ENCODE peak calls at places on chromosomes 5 and 9, in six cellular contexts. One of them, this sample, is unnamed.

GRCh38 chr5:44178414-44178813 is 210.8 kb downstream of the FGF10 start:
- DNase-seq in heart right ventricle: no peak
- DNase-seq in psoas muscle: no peak
- DNase-seq in aorta: no peak
- DNase-seq in RWPE1: no peak
- DNase-seq in tibial artery: no peak
- DNase-seq in this sample: no peak

GRCh38 chr5:77948476-77948875 is 172.3 kb upstream of the TBCA start:
- DNase-seq in heart right ventricle: no peak
- DNase-seq in psoas muscle: no peak
- DNase-seq in aorta: no peak
- DNase-seq in RWPE1: no peak
- DNase-seq in tibial artery: no peak
- DNase-seq in this sample: no peak

GRCh38 chr5:177431317-177432142 is 5.1 kb downstream of the GRK6 start:
- DNase-seq in heart right ventricle: peak
- DNase-seq in psoas muscle: no peak
- DNase-seq in aorta: peak
- DNase-seq in RWPE1: no peak
- DNase-seq in tibial artery: no peak
- DNase-seq in this sample: no peak

GRCh38 chr5:115435065-115435775 is 109.4 kb downstream of the FEM1C start:
- DNase-seq in heart right ventricle: no peak
- DNase-seq in psoas muscle: no peak
- DNase-seq in aorta: no peak
- DNase-seq in RWPE1: no peak
- DNase-seq in tibial artery: no peak
- DNase-seq in this sample: no peak

GRCh38 chr9:91817493-91818225 is 132.4 kb downstream of the ROR2 start:
- DNase-seq in heart right ventricle: no peak
- DNase-seq in psoas muscle: no peak
- DNase-seq in aorta: no peak
- DNase-seq in RWPE1: no peak
- DNase-seq in tibial artery: no peak
- DNase-seq in this sample: no peak

GRCh38 chr5:147168578-147169327 is 66.1 kb upstream of the STK32A start:
- DNase-seq in heart right ventricle: no peak
- DNase-seq in psoas muscle: no peak
- DNase-seq in aorta: no peak
- DNase-seq in RWPE1: no peak
- DNase-seq in tibial artery: no peak
- DNase-seq in this sample: no peak

GRCh38 chr9:114263853-114264510 is 58.9 kb upstream of the ORM1 start:
- DNase-seq in heart right ventricle: peak
- DNase-seq in psoas muscle: no peak
- DNase-seq in aorta: no peak
- DNase-seq in RWPE1: no peak
- DNase-seq in tibial artery: no peak
- DNase-seq in this sample: peak

GRCh38 chr9:82934949-82935348 is 128.0 kb downstream of the RASEF start:
- DNase-seq in heart right ventricle: no peak
- DNase-seq in psoas muscle: no peak
- DNase-seq in aorta: no peak
- DNase-seq in RWPE1: peak
- DNase-seq in tibial artery: no peak
- DNase-seq in this sample: no peak

GRCh38 chr5:144028644-144029043 is 141.8 kb downstream of the YIPF5 start:
- DNase-seq in heart right ventricle: no peak
- DNase-seq in psoas muscle: no peak
- DNase-seq in aorta: no peak
- DNase-seq in RWPE1: no peak
- DNase-seq in tibial artery: no peak
- DNase-seq in this sample: no peak

GRCh38 chr9:129497064-129497836 is 123.7 kb downstream of the C9orf50 start:
- DNase-seq in heart right ventricle: peak
- DNase-seq in psoas muscle: no peak
- DNase-seq in aorta: peak
- DNase-seq in RWPE1: no peak
- DNase-seq in tibial artery: peak
- DNase-seq in this sample: peak

GRCh38 chr5:172453986-172454354 is 355 bp downstream of the SH3PXD2B start:
- DNase-seq in heart right ventricle: peak
- DNase-seq in psoas muscle: peak
- DNase-seq in aorta: peak
- DNase-seq in RWPE1: no peak
- DNase-seq in tibial artery: no peak
- DNase-seq in this sample: no peak

GRCh38 chr9:130110166-130110565 is 56.5 kb downstream of the GPR107 start:
- DNase-seq in heart right ventricle: no peak
- DNase-seq in psoas muscle: no peak
- DNase-seq in aorta: no peak
- DNase-seq in RWPE1: no peak
- DNase-seq in tibial artery: no peak
- DNase-seq in this sample: no peak

GRCh38 chr9:87771251-87772006 is 45.5 kb downstream of the CTSL start:
- DNase-seq in heart right ventricle: peak
- DNase-seq in psoas muscle: no peak
- DNase-seq in aorta: no peak
- DNase-seq in RWPE1: no peak
- DNase-seq in tibial artery: no peak
- DNase-seq in this sample: no peak

GRCh38 chr5:178143901-178144300 is 9.8 kb downstream of the NHP2 start:
- DNase-seq in heart right ventricle: peak
- DNase-seq in psoas muscle: peak
- DNase-seq in aorta: no peak
- DNase-seq in RWPE1: no peak
- DNase-seq in tibial artery: no peak
- DNase-seq in this sample: no peak

DNA sequence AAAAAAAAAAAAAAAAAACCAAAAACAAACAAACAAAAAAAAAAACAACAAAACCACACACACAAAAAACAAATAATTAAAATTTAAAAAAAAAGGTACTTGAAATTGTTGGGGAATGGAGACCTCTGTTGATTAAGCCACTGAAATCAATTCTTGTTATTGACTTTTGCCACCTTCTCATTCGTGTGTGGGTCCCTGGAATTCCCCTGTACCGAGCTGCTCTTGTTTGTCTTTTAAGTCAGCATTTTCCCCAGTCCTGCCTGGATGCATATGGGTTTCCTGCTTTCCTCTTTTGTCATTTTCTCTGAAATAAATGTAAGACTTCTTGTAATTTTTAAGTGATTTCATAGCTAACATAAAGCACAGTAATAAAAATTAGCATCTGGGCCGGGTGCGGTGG is 45.5 kb downstream of the GPBP1 start:
- DNase-seq in heart right ventricle: no peak
- DNase-seq in psoas muscle: no peak
- DNase-seq in aorta: no peak
- DNase-seq in RWPE1: no peak
- DNase-seq in tibial artery: no peak
- DNase-seq in this sample: no peak
- H3K27ac ChIP-seq in heart right ventricle: no peak
- H3K27ac ChIP-seq in psoas muscle: peak
- H3K27ac ChIP-seq in aorta: no peak
- H3K27ac ChIP-seq in RWPE1: peak
- H3K27ac ChIP-seq in tibial artery: no peak
- H3K27ac ChIP-seq in this sample: no peak

DNA sequence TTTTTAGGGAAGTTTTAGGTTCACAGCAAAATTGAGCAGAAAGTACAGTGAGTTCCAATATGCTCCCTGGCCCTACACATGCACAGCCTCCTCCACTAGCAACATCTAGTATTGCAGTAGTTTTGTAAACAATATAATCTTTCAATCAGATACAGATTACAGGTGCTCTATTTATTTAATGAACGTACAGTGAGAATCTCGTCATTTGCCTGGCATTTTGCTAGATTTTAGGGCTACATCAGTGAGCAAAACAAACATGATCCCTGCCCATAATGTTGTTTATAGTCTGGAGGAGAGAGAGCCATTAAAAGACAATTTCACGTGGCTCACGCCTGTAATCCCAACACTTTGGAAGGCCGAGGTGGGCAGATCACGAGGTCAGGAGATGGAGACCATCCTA is 48.2 kb upstream of the ABCA1 start:
- DNase-seq in heart right ventricle: no peak
- DNase-seq in psoas muscle: no peak
- DNase-seq in aorta: no peak
- DNase-seq in RWPE1: no peak
- DNase-seq in tibial artery: no peak
- DNase-seq in this sample: no peak
- H3K27ac ChIP-seq in heart right ventricle: no peak
- H3K27ac ChIP-seq in psoas muscle: peak
- H3K27ac ChIP-seq in aorta: no peak
- H3K27ac ChIP-seq in RWPE1: no peak
- H3K27ac ChIP-seq in tibial artery: no peak
- H3K27ac ChIP-seq in this sample: no peak

DNA sequence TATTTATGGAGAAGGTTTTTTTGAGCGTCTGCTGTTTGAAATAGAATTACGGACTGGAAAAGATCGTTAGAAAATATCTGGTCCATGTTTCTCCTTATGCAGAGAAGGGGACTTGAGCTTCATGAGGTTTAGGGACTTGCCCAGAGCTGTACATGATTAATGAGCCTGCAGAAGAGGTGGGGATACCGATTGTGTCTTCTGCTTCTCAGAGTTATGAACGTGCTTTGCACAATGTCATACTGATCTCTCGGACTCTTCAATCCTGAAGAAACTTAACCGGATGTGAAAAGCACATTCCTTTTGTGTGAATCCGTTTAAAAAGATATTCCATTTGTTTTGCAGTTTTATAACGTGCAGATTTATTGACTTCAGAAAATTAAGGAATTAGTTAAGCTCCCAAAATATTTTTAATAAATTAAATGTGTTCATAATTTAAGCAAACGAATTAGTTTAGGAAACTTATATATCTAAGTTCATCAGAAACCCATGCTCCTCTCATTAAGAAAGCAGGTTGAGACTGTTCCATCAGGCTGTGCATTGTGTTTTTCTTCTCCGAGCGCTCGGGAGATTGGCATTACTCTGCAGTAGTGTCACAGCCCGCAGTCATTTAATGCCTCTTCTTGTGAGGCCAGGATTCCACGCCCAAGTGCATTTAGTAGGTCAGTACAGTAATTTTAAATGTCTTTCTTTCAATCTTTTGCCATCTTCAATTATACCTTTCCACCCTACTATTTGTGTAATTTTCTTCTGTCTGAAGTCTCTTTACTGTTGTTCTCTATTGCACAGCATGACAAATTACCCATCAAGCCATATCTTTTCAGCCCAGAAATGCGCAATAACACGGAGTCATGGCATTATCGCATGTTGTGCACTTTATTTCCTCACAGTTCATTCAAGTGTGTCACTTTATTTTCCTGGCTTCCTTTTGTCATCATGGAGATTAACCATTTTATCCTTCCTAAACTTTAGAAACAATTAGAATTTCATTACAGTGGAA is 40.9 kb upstream of the MEF2C start:
- DNase-seq in heart right ventricle: no peak
- DNase-seq in psoas muscle: no peak
- DNase-seq in aorta: no peak
- DNase-seq in RWPE1: no peak
- DNase-seq in tibial artery: no peak
- DNase-seq in this sample: no peak
- H3K27ac ChIP-seq in heart right ventricle: no peak
- H3K27ac ChIP-seq in psoas muscle: peak
- H3K27ac ChIP-seq in aorta: no peak
- H3K27ac ChIP-seq in RWPE1: no peak
- H3K27ac ChIP-seq in tibial artery: no peak
- H3K27ac ChIP-seq in this sample: no peak

GRCh38 chr5:175731756-175732465 is 74.0 kb downstream of the HRH2 start:
- DNase-seq in heart right ventricle: no peak
- DNase-seq in psoas muscle: no peak
- DNase-seq in aorta: peak
- DNase-seq in RWPE1: no peak
- DNase-seq in tibial artery: no peak
- DNase-seq in this sample: no peak

GRCh38 chr5:175733017-175733416 is 75.1 kb downstream of the HRH2 start:
- DNase-seq in heart right ventricle: no peak
- DNase-seq in psoas muscle: no peak
- DNase-seq in aorta: peak
- DNase-seq in RWPE1: no peak
- DNase-seq in tibial artery: no peak
- DNase-seq in this sample: no peak

GRCh38 chr5:175728885-175729828 is 71.3 kb downstream of the HRH2 start:
- DNase-seq in heart right ventricle: peak
- DNase-seq in psoas muscle: no peak
- DNase-seq in aorta: peak
- DNase-seq in RWPE1: no peak
- DNase-seq in tibial artery: no peak
- DNase-seq in this sample: no peak

GRCh38 chr5:175729829-175730277 is 72.0 kb downstream of the HRH2 start:
- DNase-seq in heart right ventricle: peak
- DNase-seq in psoas muscle: peak
- DNase-seq in aorta: peak
- DNase-seq in RWPE1: peak
- DNase-seq in tibial artery: peak
- DNase-seq in this sample: peak

GRCh38 chr5:175731172-175731571 is 73.3 kb downstream of the HRH2 start:
- DNase-seq in heart right ventricle: no peak
- DNase-seq in psoas muscle: no peak
- DNase-seq in aorta: peak
- DNase-seq in RWPE1: no peak
- DNase-seq in tibial artery: no peak
- DNase-seq in this sample: no peak
- H3K27ac ChIP-seq in heart right ventricle: no peak
- H3K27ac ChIP-seq in psoas muscle: no peak
- H3K27ac ChIP-seq in aorta: no peak
- H3K27ac ChIP-seq in RWPE1: no peak
- H3K27ac ChIP-seq in tibial artery: no peak
- H3K27ac ChIP-seq in this sample: no peak

DNA sequence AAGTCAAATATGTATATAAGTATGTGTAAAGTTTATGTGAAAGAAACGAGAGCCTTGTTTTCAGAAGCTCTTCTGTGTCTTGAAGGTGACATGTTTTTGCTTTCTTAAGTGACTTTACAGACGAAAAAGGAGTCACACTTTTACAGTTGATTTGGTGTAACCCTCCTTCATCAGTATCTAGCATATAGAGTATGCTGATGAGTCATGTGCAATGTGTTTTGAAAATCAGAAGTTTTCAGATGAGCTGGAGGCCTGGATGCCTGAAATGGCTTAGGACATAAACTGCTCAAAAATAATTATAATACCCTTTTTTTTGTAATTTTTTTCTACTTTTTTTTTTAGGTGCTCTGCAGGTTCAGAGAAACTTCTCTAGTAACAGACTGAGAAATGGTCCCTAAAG is 209.5 kb downstream of the CD180 start:
- DNase-seq in heart right ventricle: no peak
- DNase-seq in psoas muscle: no peak
- DNase-seq in aorta: no peak
- DNase-seq in RWPE1: no peak
- DNase-seq in tibial artery: no peak
- DNase-seq in this sample: no peak
- H3K27ac ChIP-seq in heart right ventricle: no peak
- H3K27ac ChIP-seq in psoas muscle: no peak
- H3K27ac ChIP-seq in aorta: no peak
- H3K27ac ChIP-seq in RWPE1: no peak
- H3K27ac ChIP-seq in tibial artery: no peak
- H3K27ac ChIP-seq in this sample: no peak

DNA sequence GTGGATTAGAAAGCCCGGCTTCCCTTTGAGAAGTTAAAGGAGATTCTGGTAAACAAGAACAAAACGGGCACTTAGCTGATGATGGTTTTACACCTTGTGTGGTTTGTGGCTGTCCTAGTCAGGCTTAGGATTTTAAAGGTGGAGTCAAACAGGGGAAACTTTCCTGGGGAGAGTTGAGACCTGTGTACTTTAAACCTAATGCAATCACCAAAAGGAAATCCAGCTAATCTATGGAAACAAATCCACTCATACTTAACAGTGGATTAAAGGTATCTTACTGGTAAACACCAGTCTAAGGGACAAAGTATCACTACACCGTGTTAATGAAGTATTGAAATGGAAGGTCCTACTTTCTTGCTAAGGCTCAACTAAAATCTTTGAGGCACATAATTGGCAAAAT is 150.3 kb upstream of the PCA3 start:
- DNase-seq in heart right ventricle: no peak
- DNase-seq in psoas muscle: no peak
- DNase-seq in aorta: no peak
- DNase-seq in RWPE1: no peak
- DNase-seq in tibial artery: no peak
- DNase-seq in this sample: no peak
- H3K27ac ChIP-seq in heart right ventricle: no peak
- H3K27ac ChIP-seq in psoas muscle: no peak
- H3K27ac ChIP-seq in aorta: no peak
- H3K27ac ChIP-seq in RWPE1: no peak
- H3K27ac ChIP-seq in tibial artery: no peak
- H3K27ac ChIP-seq in this sample: no peak